ENCODE peak calls at places on chromosome 20, in five cellular contexts. N is NCI-H345, P is stromal cell of bone marrow, F is testis, S is iris pigment epithelial cell. Y is an unnamed sample.

GRCh38 chr20:46216770-46217464 is 91.4 kb downstream of the CDH22 start:
- DNase-seq in N (no peak), P (no peak), F (no peak), S (no peak), Y (no peak)

GRCh38 chr20:37042986-37043972 is 52.5 kb downstream of the RBL1 start:
- DNase-seq in N (no peak), P (no peak), F (no peak), S (no peak), Y (no peak)

GRCh38 chr20:38599410-38599882 is 2.2 kb upstream of the ARHGAP40 start:
- DNase-seq in N (no peak), P (no peak), F (peak), S (no peak), Y (no peak)

GRCh38 chr20:48751871-48752270 is 75.9 kb downstream of the PREX1 start:
- DNase-seq in N (no peak), P (no peak), F (no peak), S (no peak), Y (no peak)

GRCh38 chr20:51365670-51366069 is 176.8 kb downstream of the NFATC2 start:
- DNase-seq in N (no peak), P (peak), F (no peak), S (peak), Y (no peak)

GRCh38 chr20:44370639-44371218 is 15.2 kb downstream of the HNF4A start:
- DNase-seq in N (no peak), P (no peak), F (no peak), S (no peak), Y (no peak)

GRCh38 chr20:6045566-6045965 is 8.3 kb downstream of the LRRN4 start:
- DNase-seq in N (no peak), P (peak), F (no peak), S (peak), Y (no peak)

GRCh38 chr20:11718474-11719094 is 199.1 kb upstream of the BTBD3 start:
- DNase-seq in N (no peak), P (no peak), F (no peak), S (no peak), Y (no peak)

GRCh38 chr20:59150821-59151251 is 12.8 kb upstream of the ZNF831 start:
- DNase-seq in N (no peak), P (no peak), F (no peak), S (no peak), Y (no peak)

GRCh38 chr20:20733943-20734342 is 21.5 kb upstream of the RALGAPA2 start:
- DNase-seq in N (no peak), P (no peak), F (no peak), S (no peak), Y (no peak)

GRCh38 chr20:63497946-63498935 is 642 bp downstream of the EEF1A2 start:
- DNase-seq in N (peak), P (no peak), F (no peak), S (peak), Y (peak)

GRCh38 chr20:51985013-51985415 is 182.7 kb upstream of the SALL4 start:
- DNase-seq in N (no peak), P (peak), F (no peak), S (peak), Y (no peak)

GRCh38 chr20:61589055-61589385 is 337.0 kb downstream of the CDH4 start:
- DNase-seq in N (no peak), P (peak), F (no peak), S (peak), Y (no peak)

GRCh38 chr20:13261460-13262301 is 40.6 kb downstream of the ISM1 start:
- DNase-seq in N (peak), P (no peak), F (peak), S (peak), Y (no peak)

Y was measured in anterior cingulate cortex.